ENCODE peak calls at places on chromosomes 6 and 20, in five cellular contexts. Q is HL-60, B is neuronal stem cell, T is AG10803, U is MM.1S. A is an unnamed sample.

GRCh38 chr6:134707342-134707982 is 242.4 kb downstream of the ALDH8A1 start:
- DNase-seq in Q (no peak), B (peak), T (peak), U (no peak), A (peak)

GRCh38 chr6:42090819-42091717 is 40.7 kb downstream of the TAF8 start:
- DNase-seq in U (no peak), B (no peak), T (no peak), Q (no peak), A (no peak)

GRCh38 chr20:48222595-48223180 is 437.4 kb upstream of the SULF2 start:
- DNase-seq in B (no peak), T (no peak), U (no peak), Q (no peak), A (no peak)

GRCh38 chr20:46739441-46740213 is 30.2 kb downstream of the SLC2A10 start:
- DNase-seq in U (no peak), B (no peak), Q (no peak), T (no peak), A (no peak)

GRCh38 chr6:24274441-24275083 is 83.3 kb downstream of the DCDC2 start:
- DNase-seq in T (peak), B (no peak), U (peak), Q (no peak), A (peak)

GRCh38 chr6:143773503-143773902 is 69.6 kb upstream of the LTV1 start:
- DNase-seq in T (no peak), U (no peak), Q (no peak), B (no peak), A (peak)

GRCh38 chr6:415087-415486 is 23.5 kb downstream of the IRF4 start:
- DNase-seq in T (no peak), U (no peak), Q (no peak), B (no peak), A (no peak)

GRCh38 chr20:41476013-41476441 is 109.4 kb upstream of the EMILIN3 start:
- DNase-seq in Q (no peak), T (peak), U (no peak), B (no peak), A (peak)

GRCh38 chr20:61306935-61307475 is 54.9 kb downstream of the CDH4 start:
- DNase-seq in Q (no peak), U (no peak), T (no peak), B (no peak), A (no peak)

GRCh38 chr20:17611540-17612286 is 41.8 kb downstream of the DSTN start:
- DNase-seq in B (no peak), U (peak), T (peak), Q (no peak), A (peak)

GRCh38 chr20:682123-682522 is 6.5 kb upstream of the SCRT2 start:
- DNase-seq in U (no peak), T (no peak), Q (no peak), B (no peak), A (no peak)

GRCh38 chr6:4791174-4791573 is 15.0 kb downstream of the CDYL start:
- DNase-seq in T (no peak), B (no peak), Q (no peak), U (no peak), A (no peak)

GRCh38 chr20:62287759-62288534 is 14.8 kb upstream of the ADRM1 start:
- DNase-seq in B (no peak), T (no peak), U (no peak), Q (no peak), A (no peak)

GRCh38 chr6:2877057-2877882 is 25.8 kb downstream of the SERPINB9 start:
- DNase-seq in Q (no peak), U (no peak), T (peak), B (no peak), A (peak)

GRCh38 chr6:137975058-137975940 is 108.2 kb downstream of the TNFAIP3 start:
- DNase-seq in B (no peak), T (peak), Q (peak), U (peak), A (peak)

GRCh38 chr6:96775727-96776400 is 61.4 kb downstream of the GPR63 start:
- DNase-seq in T (no peak), U (no peak), B (no peak), Q (no peak), A (no peak)

GRCh38 chr20:35978041-35978513 is 9.7 kb downstream of the CNBD2 start:
- DNase-seq in Q (peak), U (no peak), T (peak), B (no peak), A (peak)

GRCh38 chr6:24228681-24229255 is 102.8 kb downstream of the NRSN1 start:
- DNase-seq in U (no peak), Q (no peak), B (no peak), T (peak), A (no peak)

GRCh38 chr6:155112757-155113156 is 117.6 kb downstream of the TIAM2 start:
- DNase-seq in U (no peak), B (no peak), T (no peak), Q (no peak), A (no peak)

GRCh38 chr6:19433101-19433500 is 404.1 kb upstream of the ID4 start:
- DNase-seq in U (no peak), B (no peak), T (no peak), Q (no peak), A (no peak)

GRCh38 chr6:44003345-44004061 is 123.7 kb downstream of the MRPL14 start:
- DNase-seq in T (no peak), B (no peak), U (peak), Q (no peak), A (no peak)

GRCh38 chr6:84546427-84546914 is 217.9 kb downstream of the TBX18 start:
- DNase-seq in Q (no peak), T (peak), U (no peak), B (no peak), A (peak)

GRCh38 chr6:55652429-55652828 is 73.4 kb upstream of the HMGCLL1 start:
- DNase-seq in B (no peak), Q (no peak), T (no peak), U (no peak), A (no peak)

GRCh38 chr6:139860193-139860592 is 485.7 kb upstream of the CITED2 start:
- DNase-seq in T (no peak), U (no peak), B (no peak), Q (no peak), A (no peak)

GRCh38 chr6:19713411-19713810 is 123.8 kb upstream of the ID4 start:
- DNase-seq in T (no peak), Q (no peak), B (no peak), U (no peak), A (no peak)

GRCh38 chr20:58014628-58015315 is 213.7 kb downstream of the ANKRD60 start:
- DNase-seq in T (no peak), B (no peak), U (no peak), Q (no peak), A (no peak)

GRCh38 chr6:128569737-128570438 is 49.5 kb upstream of the PTPRK start:
- DNase-seq in T (peak), Q (no peak), U (no peak), B (peak), A (peak)

GRCh38 chr20:49115565-49115964 is 69.5 kb downstream of the CSE1L start:
- DNase-seq in Q (no peak), B (no peak), T (peak), U (no peak), A (peak)

GRCh38 chr6:170292778-170293164 is 1.9 kb upstream of the DLL1 start:
- DNase-seq in Q (no peak), U (no peak), B (no peak), T (no peak), A (no peak)

GRCh38 chr20:25308671-25309394 is 60.9 kb downstream of the PYGB start:
- DNase-seq in T (peak), B (no peak), Q (no peak), U (no peak), A (no peak)

GRCh38 chr20:61753196-61753942 is 312.3 kb downstream of the TAF4 start:
- DNase-seq in B (no peak), U (peak), T (peak), Q (no peak), A (peak)

GRCh38 chr20:38973107-38973506 is 11.0 kb downstream of the DHX35 start:
- DNase-seq in B (no peak), T (no peak), U (no peak), Q (no peak), A (no peak)

DNA sequence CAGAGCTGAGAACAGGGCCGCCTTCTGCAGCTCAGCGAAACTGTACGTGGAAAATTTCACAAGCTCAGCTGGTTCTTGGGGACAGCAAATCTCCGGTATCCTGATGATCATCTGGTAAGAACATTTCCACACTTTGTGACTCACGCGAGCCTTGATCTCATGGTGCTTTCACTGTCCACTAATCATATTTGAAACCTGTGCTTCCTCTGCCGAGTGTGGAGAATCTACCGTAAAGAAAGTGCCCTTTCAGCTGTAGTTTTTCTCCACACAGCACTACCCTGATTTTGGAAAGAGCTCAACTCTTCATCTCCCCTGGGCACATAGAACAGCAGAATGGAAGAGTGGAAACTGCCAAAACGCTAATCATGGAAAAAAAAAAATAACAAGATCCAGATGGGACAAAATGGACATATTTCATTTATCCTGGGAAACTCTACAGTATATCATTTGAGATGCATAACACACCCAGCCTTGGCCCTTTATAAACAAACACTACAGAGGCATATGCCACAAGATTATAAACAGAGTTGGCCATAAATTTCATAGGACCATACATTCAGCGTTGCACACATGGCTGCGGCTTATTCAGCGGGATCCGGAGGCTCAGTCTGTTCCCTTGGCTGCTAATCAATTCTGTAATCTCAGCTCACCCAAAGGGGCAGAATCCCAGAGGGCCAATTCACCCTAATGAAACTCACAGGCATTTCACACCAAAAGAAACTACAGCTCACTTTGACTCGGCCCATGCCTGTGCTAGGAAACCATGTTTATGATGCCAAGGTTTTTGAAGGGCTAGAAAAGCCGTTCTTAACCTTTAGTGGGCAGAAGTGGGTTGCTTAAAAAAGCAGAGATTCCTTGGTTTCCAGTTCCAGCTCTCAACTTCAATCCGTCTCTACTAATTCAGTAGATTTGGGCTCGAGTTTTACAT is 434.6 kb downstream of the HDGFL1 start:
- DNase-seq in T (peak), Q (no peak), U (no peak), B (no peak), A (peak)
- H3K4me3 ChIP-seq in T (peak), Q (no peak), U (no peak), B (no peak), A (no peak)

DNA sequence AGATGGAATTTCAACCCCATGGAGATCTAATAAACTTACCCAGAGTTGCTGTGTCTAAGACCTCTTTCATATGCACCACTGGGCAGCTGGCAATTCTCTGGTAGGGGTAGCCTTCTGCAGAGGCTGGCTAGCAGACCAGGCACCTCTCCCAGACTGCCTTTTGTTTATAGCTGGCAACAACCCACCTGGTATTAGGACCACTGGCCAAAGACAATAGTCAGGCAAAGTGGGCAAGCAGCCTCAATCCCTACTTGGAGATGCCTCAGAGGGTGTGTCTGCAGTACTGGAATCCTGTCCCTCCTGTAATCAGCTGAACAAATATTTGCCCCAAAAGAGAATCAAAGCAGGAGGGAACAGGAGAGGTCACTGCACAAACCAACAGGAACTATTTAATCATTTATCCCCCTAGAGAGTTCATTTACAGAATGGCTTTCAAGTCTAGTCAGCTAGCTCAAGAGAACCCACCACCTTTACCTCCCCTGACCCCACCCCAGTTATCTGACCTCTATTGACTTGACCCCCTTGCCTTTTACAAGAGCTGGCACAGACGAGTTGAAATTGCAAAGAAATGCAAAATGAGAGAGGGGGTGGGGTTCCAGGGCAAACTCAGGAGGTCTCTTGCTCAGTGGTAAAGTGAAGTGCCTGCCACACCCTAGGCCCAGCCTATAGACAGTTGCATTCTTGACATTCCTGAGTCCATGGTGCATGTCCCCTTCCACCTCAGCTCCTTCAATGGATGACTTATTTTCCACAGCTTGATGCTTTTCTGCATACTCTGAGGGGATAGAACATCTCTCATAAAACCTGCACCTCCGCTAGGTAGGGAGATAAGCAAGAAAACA is 2.8 kb downstream of the BCL2L1 start:
- DNase-seq in U (no peak), T (peak), Q (no peak), B (no peak), A (peak)
- H3K4me3 ChIP-seq in U (peak), T (peak), Q (no peak), B (peak), A (peak)

DNA sequence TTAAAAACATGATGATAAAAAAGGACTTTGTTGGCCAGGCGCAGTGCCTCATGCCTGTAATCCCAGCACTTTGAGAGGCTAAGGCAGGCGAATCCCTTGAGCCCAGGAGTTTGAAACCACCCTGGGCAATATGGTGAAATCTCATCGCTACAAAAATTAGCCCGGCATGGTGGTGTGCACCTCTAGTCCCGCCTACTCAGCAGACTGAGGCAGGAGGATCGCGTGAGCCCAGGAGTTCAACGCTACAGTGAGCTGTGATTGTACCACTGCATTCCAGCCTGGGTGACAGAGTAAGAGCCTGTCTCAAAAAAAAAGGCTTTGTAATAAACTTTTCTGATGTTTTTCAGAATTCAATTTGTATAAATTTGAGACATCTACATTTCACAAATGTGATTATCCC is 60.1 kb downstream of the GFOD1 start:
- DNase-seq in T (no peak), B (no peak), U (no peak), Q (no peak), A (no peak)
- H3K4me3 ChIP-seq in T (no peak), B (no peak), U (no peak), Q (no peak), A (no peak)

GRCh38 chr20:18907353-18907752 is 93.8 kb downstream of the SCP2D1 start:
- DNase-seq in Q (no peak), T (no peak), U (no peak), B (no peak), A (no peak)

GRCh38 chr20:18906046-18906445 is 92.5 kb downstream of the SCP2D1 start:
- DNase-seq in Q (no peak), T (no peak), B (no peak), U (no peak), A (no peak)

GRCh38 chr20:18913701-18914100 is 100.1 kb downstream of the SCP2D1 start:
- DNase-seq in B (no peak), Q (no peak), T (no peak), U (no peak), A (no peak)

GRCh38 chr20:18908109-18908508 is 94.5 kb downstream of the SCP2D1 start:
- DNase-seq in T (no peak), U (no peak), Q (no peak), B (no peak), A (no peak)

DNA sequence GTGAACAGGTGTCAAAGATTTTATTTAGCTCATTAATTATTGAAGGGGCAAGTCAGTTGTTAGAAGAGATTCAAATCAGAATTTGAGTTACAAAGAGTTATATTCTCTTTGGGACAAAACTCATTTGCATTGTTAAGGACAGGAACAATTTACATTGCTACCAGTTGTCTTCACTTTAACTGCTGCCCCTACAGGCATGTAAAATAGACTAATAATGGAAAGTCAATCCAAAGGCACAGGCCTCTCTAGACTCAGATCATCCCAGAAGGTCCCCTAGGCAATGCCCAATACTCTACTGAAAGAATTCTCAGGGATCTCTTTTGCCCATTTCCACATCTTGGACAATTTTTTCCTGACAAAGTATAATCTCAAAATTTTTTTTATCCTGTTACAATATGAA is 95.7 kb downstream of the SCP2D1 start:
- DNase-seq in U (no peak), B (no peak), T (no peak), Q (no peak), A (no peak)
- H3K4me3 ChIP-seq in U (no peak), B (no peak), T (no peak), Q (no peak), A (no peak)

DNA sequence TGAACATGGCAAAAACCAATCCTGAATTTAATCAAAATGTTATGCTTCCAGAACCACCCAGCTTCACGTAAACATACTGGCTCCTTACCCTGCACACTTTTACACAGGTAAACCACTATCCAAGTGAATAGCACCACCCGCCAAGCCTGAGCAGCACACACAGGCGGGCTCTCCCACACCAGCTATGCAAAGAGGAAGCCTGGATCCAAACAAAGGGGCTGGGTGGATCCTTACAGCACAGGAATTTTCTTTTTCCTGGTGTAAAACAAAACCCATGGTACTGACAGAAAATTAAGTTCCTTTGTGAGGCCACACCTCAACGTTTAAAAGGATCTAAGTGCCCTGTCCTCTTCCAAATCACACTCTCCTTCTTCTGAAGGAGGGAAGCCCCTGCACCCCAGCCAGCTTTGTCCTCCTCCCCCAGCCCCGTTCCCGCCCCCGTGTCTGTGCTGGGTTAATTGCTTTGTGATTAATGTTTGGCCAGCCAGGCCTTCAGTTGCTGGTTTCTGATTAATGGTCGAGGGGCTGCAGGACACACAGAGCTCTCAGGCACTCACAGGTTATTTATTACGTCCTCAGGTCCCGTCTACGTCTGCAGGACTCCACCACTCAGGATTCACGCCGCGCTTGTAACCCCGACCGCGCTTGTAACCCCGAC is 6.1 kb downstream of the DACT2 start:
- DNase-seq in B (no peak), U (no peak), T (no peak), Q (no peak), A (no peak)
- H3K4me3 ChIP-seq in B (no peak), U (no peak), T (no peak), Q (no peak), A (no peak)

DNA sequence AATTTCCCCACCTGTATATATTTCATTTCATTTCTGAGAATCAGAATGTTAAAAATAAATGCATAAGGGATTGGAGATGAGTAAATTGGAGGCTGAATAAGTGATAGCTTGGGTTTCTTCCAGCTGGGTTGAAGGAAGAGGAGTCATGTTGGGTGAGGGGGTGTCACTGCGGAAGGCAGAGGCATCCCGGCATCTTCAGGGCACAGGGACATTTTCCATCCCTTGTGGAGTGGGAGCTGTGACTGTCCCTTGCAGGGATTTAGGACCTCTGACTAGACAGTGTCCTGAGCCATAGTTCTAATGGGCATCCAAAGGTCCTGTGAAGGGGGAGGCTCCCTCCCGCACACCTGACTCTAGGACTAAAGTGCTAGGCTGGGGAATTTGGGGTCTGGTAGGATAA is 2.1 kb downstream of the MCHR2 start:
- DNase-seq in T (no peak), B (no peak), Q (no peak), U (no peak), A (no peak)
- H3K4me3 ChIP-seq in T (no peak), B (no peak), Q (no peak), U (no peak), A (no peak)

GRCh38 chr6:136037885-136038460 is 186.5 kb downstream of the PDE7B start:
- DNase-seq in B (no peak), Q (no peak), T (peak), U (no peak), A (peak)

GRCh38 chr6:136037246-136037884 is 185.9 kb downstream of the PDE7B start:
- DNase-seq in B (no peak), U (no peak), Q (no peak), T (peak), A (peak)

GRCh38 chr6:136036601-136037000 is 185.1 kb downstream of the PDE7B start:
- DNase-seq in Q (no peak), T (no peak), B (no peak), U (no peak), A (peak)

GRCh38 chr6:136039185-136039584 is 187.7 kb downstream of the PDE7B start:
- DNase-seq in U (no peak), B (no peak), T (peak), Q (no peak), A (peak)

GRCh38 chr6:136038531-136038930 is 187.0 kb downstream of the PDE7B start:
- DNase-seq in U (no peak), Q (no peak), B (no peak), T (no peak), A (peak)
- H3K4me3 ChIP-seq in U (no peak), Q (no peak), B (no peak), T (peak), A (peak)